ENCODE peak calls at places on chromosome 21, in six cellular contexts. L is fibroblast of mammary gland, V is AG09309, J is BJ, A is IMR-90, E is fibroblast of lung. W is an unnamed sample.

GRCh38 chr21:35520869-35521268 is 471.8 kb upstream of the RUNX1 start:
- DNase-seq in E (no peak), J (no peak), A (no peak), L (no peak), V (no peak), W (no peak)

GRCh38 chr21:29870814-29871213 is 69.0 kb downstream of the GRIK1 start:
- DNase-seq in E (no peak), V (no peak), J (no peak), L (no peak), A (no peak), W (no peak)

GRCh38 chr21:16040601-16041000 is 310.8 kb downstream of the USP25 start:
- DNase-seq in E (peak; percentile 57), L (peak; percentile 83), V (no peak), J (no peak), A (peak; percentile 55), W (no peak)

GRCh38 chr21:29914326-29914725 is 25.5 kb downstream of the GRIK1 start:
- DNase-seq in L (no peak), E (no peak), A (no peak), J (no peak), V (no peak), W (no peak)

GRCh38 chr21:36910581-36911307 is 55.7 kb downstream of the HLCS start:
- DNase-seq in E (peak; percentile 92), V (no peak), J (no peak), L (peak; percentile 35), A (peak; percentile 81), W (no peak)

GRCh38 chr21:18138507-18138906 is 106.1 kb upstream of the CHODL start:
- DNase-seq in V (no peak), A (no peak), J (no peak), E (no peak), L (no peak), W (no peak)

GRCh38 chr21:18970941-18971340 is 567.4 kb upstream of the TMPRSS15 start:
- DNase-seq in E (no peak), V (no peak), J (no peak), A (no peak), L (no peak), W (no peak)

GRCh38 chr21:45507888-45508508 is 34.2 kb downstream of the SLC19A1 start:
- DNase-seq in E (no peak), A (no peak), L (no peak), J (no peak), V (no peak), W (no peak)

GRCh38 chr21:34107606-34108005 is 34.2 kb downstream of the MRPS6 start:
- DNase-seq in V (no peak), E (no peak), J (no peak), L (no peak), A (no peak), W (no peak)

GRCh38 chr21:32425628-32426027 is 13.1 kb downstream of the EVA1C start:
- DNase-seq in V (no peak), E (no peak), J (no peak), A (no peak), L (no peak), W (no peak)

GRCh38 chr21:33071878-33072306 is 2.0 kb downstream of the OLIG1 start:
- DNase-seq in J (no peak), L (peak; percentile 8), E (peak; percentile 28), A (peak; percentile 10), V (no peak), W (no peak)

GRCh38 chr21:29867796-29868195 is 72.0 kb downstream of the GRIK1 start:
- DNase-seq in A (no peak), L (no peak), J (no peak), V (no peak), E (no peak), W (no peak)

GRCh38 chr21:32298148-32298559 is 501 bp upstream of the MRAP start:
- DNase-seq in J (no peak), E (peak; percentile 81), A (peak; percentile 25), V (peak; percentile 25), L (peak; percentile 52), W (no peak)

GRCh38 chr21:43718872-43719747 is at the start of gene PDXK:
- DNase-seq in E (peak; percentile 74), J (no peak), L (peak; percentile 64), V (no peak), A (peak; percentile 77), W (peak; percentile 28)

GRCh38 chr21:19123525-19123924 is 719.9 kb upstream of the TMPRSS15 start:
- DNase-seq in L (no peak), V (no peak), A (no peak), E (no peak), J (no peak), W (no peak)

GRCh38 chr21:33199516-33200217 is 30.1 kb upstream of the IFNAR2 start:
- DNase-seq in E (peak; percentile 95), V (peak; percentile 79), J (peak; percentile 63), L (peak; percentile 95), A (peak; percentile 95), W (peak; percentile 89)

GRCh38 chr21:28805885-28806284 is 186.8 kb downstream of the LTN1 start:
- DNase-seq in E (peak; percentile 98), J (peak; percentile 84), V (peak; percentile 70), L (peak; percentile 97), A (peak; percentile 97), W (no peak)

GRCh38 chr21:44687671-44688070 is 5.7 kb upstream of the KRTAP12-1 start:
- DNase-seq in J (no peak), E (no peak), A (no peak), V (no peak), L (no peak), W (no peak)

GRCh38 chr21:35965699-35966098 is 94.6 kb downstream of the SETD4 start:
- DNase-seq in E (no peak), J (no peak), A (no peak), V (no peak), L (no peak), W (no peak)

GRCh38 chr21:31334648-31335121 is 9.4 kb downstream of the TIAM1 start:
- DNase-seq in L (no peak), J (no peak), A (no peak), E (no peak), V (no peak), W (no peak)

GRCh38 chr21:27269646-27270045 is 302.8 kb upstream of the ADAMTS5 start:
- DNase-seq in A (peak; percentile 97), E (peak; percentile 92), V (peak; percentile 78), J (peak; percentile 51), L (peak; percentile 97), W (no peak)

GRCh38 chr21:8993284-8993942 is 1528.0 kb upstream of the TPTE start:
- DNase-seq in A (no peak), L (no peak), J (no peak), E (no peak), V (no peak), W (no peak)

GRCh38 chr21:45379901-45380330 is 25.0 kb upstream of the COL18A1 start:
- DNase-seq in A (no peak), J (no peak), L (no peak), V (no peak), E (no peak), W (no peak)

GRCh38 chr21:14762734-14763694 is 216.9 kb upstream of the SAMSN1 start:
- DNase-seq in E (no peak), J (no peak), V (no peak), A (no peak), L (no peak), W (no peak)
- H3K4me3 ChIP-seq in E (no peak overlapping the region), J (no peak overlapping the region), V (no peak overlapping the region), A (no peak overlapping the region), L (no peak overlapping the region), W (no peak overlapping the region)

DNA sequence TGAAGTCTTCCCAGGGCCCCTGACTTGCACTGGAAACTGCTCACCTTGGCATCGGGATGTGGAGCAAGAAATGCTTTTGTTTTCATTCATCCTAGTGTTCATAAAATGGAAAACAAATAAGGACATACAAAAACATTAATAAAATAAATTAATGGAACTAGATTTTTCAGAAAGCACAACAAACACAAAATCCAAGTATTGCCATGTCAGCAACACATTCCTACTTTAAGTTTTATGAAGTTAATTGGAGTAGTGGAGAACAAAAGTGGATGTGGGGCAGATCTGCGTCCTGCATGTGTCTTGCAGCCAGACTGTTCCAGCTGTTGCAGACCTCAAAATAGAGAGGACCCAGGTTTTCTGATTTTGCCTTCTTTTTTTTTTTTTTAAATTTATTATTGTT is 32.9 kb downstream of the PRMT2 start:
- DNase-seq in E (no peak), A (no peak), L (no peak), J (no peak), V (no peak), W (no peak)
- H3K4me3 ChIP-seq in E (no peak overlapping the region), A (no peak overlapping the region), L (peak overlapping the region; percentile 54), J (peak overlapping the region; percentile 51), V (peak overlapping the region; percentile 67), W (no peak overlapping the region)

GRCh38 chr21:41923641-41924342 is 30.0 kb downstream of the C2CD2 start:
- DNase-seq in A (peak; percentile 47), J (no peak), L (peak; percentile 88), E (peak; percentile 48), V (no peak), W (peak; percentile 41)
- H3K4me3 ChIP-seq in A (no peak overlapping the region), J (no peak overlapping the region), L (peak overlapping the region; percentile 15), E (peak overlapping the region; percentile 11), V (peak overlapping the region; percentile 25), W (no peak overlapping the region)

DNA sequence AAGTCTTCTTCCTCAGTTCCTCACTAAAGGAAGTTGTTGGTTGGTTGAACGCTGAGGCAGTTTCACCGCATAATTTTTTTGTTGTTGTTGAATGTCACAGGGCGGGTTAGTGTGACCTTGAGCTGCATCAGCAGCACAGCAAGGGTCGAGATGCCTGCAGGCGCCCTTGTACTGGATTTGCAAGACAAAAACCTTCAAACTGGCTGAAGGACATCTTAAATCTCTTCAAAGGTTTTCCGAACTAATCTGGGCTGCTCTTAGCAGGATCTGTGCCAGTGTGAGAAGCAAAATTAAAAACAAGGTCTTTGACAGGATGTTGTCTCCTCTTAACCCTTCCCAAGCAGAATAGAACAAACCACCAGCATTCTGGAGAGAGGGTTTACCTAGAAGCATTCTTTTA is 59.4 kb downstream of the NRIP1 start:
- DNase-seq in V (no peak), L (no peak), J (no peak), E (peak; percentile 22), A (peak; percentile 38), W (peak; percentile 10)
- H3K4me3 ChIP-seq in V (no peak overlapping the region), L (peak overlapping the region; percentile 14), J (peak overlapping the region; percentile 12), E (peak overlapping the region; percentile 2), A (peak overlapping the region; percentile 36), W (peak overlapping the region; percentile 22)

W was measured in Jurkat, Clone E6-1.